ENCODE peak calls at places on chromosomes 11 and 22, in six cellular contexts. One of them, this sample, is unnamed.

GRCh38 chr22:37930270-37930951 is 23.0 kb downstream of the C22orf23 start:
- DNase-seq in substantia nigra: peak
- DNase-seq in dorsolateral prefrontal cortex: no peak
- DNase-seq in LoVo: no peak
- DNase-seq in activated naive CD4-positive, alpha-beta T cell: no peak
- DNase-seq in PC-9: no peak
- DNase-seq in this sample: no peak

GRCh38 chr11:48012051-48012391 is 31.7 kb downstream of the PTPRJ start:
- DNase-seq in dorsolateral prefrontal cortex: no peak
- DNase-seq in LoVo: no peak
- DNase-seq in substantia nigra: no peak
- DNase-seq in activated naive CD4-positive, alpha-beta T cell: no peak
- DNase-seq in PC-9: no peak
- DNase-seq in this sample: no peak

GRCh38 chr11:122954455-122954854 is 27.2 kb downstream of the BSX start:
- DNase-seq in LoVo: no peak
- DNase-seq in PC-9: no peak
- DNase-seq in activated naive CD4-positive, alpha-beta T cell: no peak
- DNase-seq in substantia nigra: no peak
- DNase-seq in dorsolateral prefrontal cortex: no peak
- DNase-seq in this sample: no peak

GRCh38 chr22:49046546-49047305 is 780.9 kb downstream of the BRD1 start:
- DNase-seq in dorsolateral prefrontal cortex: peak
- DNase-seq in activated naive CD4-positive, alpha-beta T cell: peak
- DNase-seq in PC-9: peak
- DNase-seq in substantia nigra: peak
- DNase-seq in LoVo: no peak
- DNase-seq in this sample: no peak

GRCh38 chr11:69183613-69184012 is 27.9 kb downstream of the SMIM38 start:
- DNase-seq in PC-9: no peak
- DNase-seq in LoVo: no peak
- DNase-seq in substantia nigra: no peak
- DNase-seq in dorsolateral prefrontal cortex: no peak
- DNase-seq in activated naive CD4-positive, alpha-beta T cell: no peak
- DNase-seq in this sample: no peak

GRCh38 chr22:24146190-24146616 is 35.1 kb upstream of the SUSD2 start:
- DNase-seq in substantia nigra: peak
- DNase-seq in dorsolateral prefrontal cortex: no peak
- DNase-seq in activated naive CD4-positive, alpha-beta T cell: peak
- DNase-seq in LoVo: no peak
- DNase-seq in PC-9: peak
- DNase-seq in this sample: no peak

GRCh38 chr11:103903621-103904323 is 132.7 kb upstream of the DDI1 start:
- DNase-seq in LoVo: no peak
- DNase-seq in PC-9: no peak
- DNase-seq in activated naive CD4-positive, alpha-beta T cell: no peak
- DNase-seq in substantia nigra: no peak
- DNase-seq in dorsolateral prefrontal cortex: no peak
- DNase-seq in this sample: no peak

GRCh38 chr11:107472966-107473365 is 15.3 kb upstream of the CWF19L2 start:
- DNase-seq in activated naive CD4-positive, alpha-beta T cell: no peak
- DNase-seq in PC-9: no peak
- DNase-seq in substantia nigra: no peak
- DNase-seq in LoVo: no peak
- DNase-seq in dorsolateral prefrontal cortex: no peak
- DNase-seq in this sample: no peak

GRCh38 chr11:34647131-34647530 is 26.2 kb downstream of the EHF start:
- DNase-seq in LoVo: no peak
- DNase-seq in PC-9: no peak
- DNase-seq in activated naive CD4-positive, alpha-beta T cell: no peak
- DNase-seq in substantia nigra: no peak
- DNase-seq in dorsolateral prefrontal cortex: no peak
- DNase-seq in this sample: no peak

GRCh38 chr22:39518996-39519680 is 1.2 kb upstream of the ATF4 start:
- DNase-seq in dorsolateral prefrontal cortex: no peak
- DNase-seq in PC-9: peak
- DNase-seq in LoVo: no peak
- DNase-seq in activated naive CD4-positive, alpha-beta T cell: no peak
- DNase-seq in substantia nigra: no peak
- DNase-seq in this sample: no peak

GRCh38 chr22:50176850-50177536 is 6.5 kb downstream of the PANX2 start:
- DNase-seq in activated naive CD4-positive, alpha-beta T cell: no peak
- DNase-seq in dorsolateral prefrontal cortex: no peak
- DNase-seq in LoVo: no peak
- DNase-seq in PC-9: no peak
- DNase-seq in substantia nigra: no peak
- DNase-seq in this sample: no peak

This sample was measured in LNCaP clone FGC.